ENCODE peak calls at places on chromosomes 13 and 19, in five cellular contexts. X is fibroblast of lung, J is neuronal stem cell, S is SK-N-SH, G is IMR-90. I is an unnamed sample.
A peak's percentile ranks its signal among the peaks of the same experiment; 100 is the strongest.

GRCh38 chr13:113028336-113029060 is 59.5 kb downstream of the MCF2L start:
- DNase-seq in G (no peak), J (no peak), X (no peak), S (no peak), I (no peak)

GRCh38 chr13:110904748-110905147 is 10.1 kb downstream of the ANKRD10 start:
- DNase-seq in S (no peak), G (no peak), J (no peak), X (no peak), I (no peak)

GRCh38 chr19:55341191-55342043 is 1.7 kb downstream of the KMT5C start:
- DNase-seq in J (peak; percentile 84), X (peak; percentile 52), S (peak; percentile 88), G (peak; percentile 33), I (peak; percentile 99)

GRCh38 chr13:50514249-50514648 is 329.2 kb downstream of the DLEU7 start:
- DNase-seq in J (no peak), G (no peak), S (no peak), X (no peak), I (no peak)

GRCh38 chr13:30752201-30752797 is 17.0 kb downstream of the ALOX5AP start:
- DNase-seq in J (no peak), S (no peak), G (peak; percentile 50), X (peak; percentile 81), I (peak; percentile 90)

GRCh38 chr13:112066624-112067004 is 335 bp upstream of the SOX1 start:
- DNase-seq in J (peak; percentile 88), S (peak; percentile 49), X (peak; percentile 49), G (no peak), I (peak; percentile 89)

GRCh38 chr13:38366954-38367645 is 17.4 kb downstream of the UFM1 start:
- DNase-seq in X (peak; percentile 39), J (no peak), S (no peak), G (peak; percentile 21), I (peak; percentile 22)

GRCh38 chr13:42970824-42971669 is 21.0 kb downstream of the EPSTI1 start:
- DNase-seq in G (peak; percentile 43), S (peak; percentile 70), J (peak; percentile 47), X (peak; percentile 37), I (no peak)

GRCh38 chr19:51521796-51522195 is 9.7 kb downstream of the SIGLEC6 start:
- DNase-seq in X (no peak), S (no peak), J (no peak), G (no peak), I (no peak)

GRCh38 chr13:46728777-46729176 is 68.2 kb downstream of the ESD start:
- DNase-seq in S (no peak), X (no peak), J (no peak), G (no peak), I (peak; percentile 17)

GRCh38 chr13:27022571-27023311 is 148.9 kb downstream of the USP12 start:
- DNase-seq in J (no peak), X (peak; percentile 71), S (no peak), G (peak; percentile 89), I (no peak)

GRCh38 chr19:31119951-31120690 is 229.1 kb downstream of the TSHZ3 start:
- DNase-seq in G (no peak), J (no peak), S (no peak), X (peak; percentile 84), I (no peak)

GRCh38 chr13:98103942-98104880 is 38.7 kb upstream of the FARP1 start:
- DNase-seq in X (no peak), J (no peak), S (peak; percentile 27), G (peak; percentile 43), I (peak; percentile 69)

GRCh38 chr13:26468203-26468602 is 89.3 kb upstream of the WASF3 start:
- DNase-seq in X (no peak), G (no peak), S (no peak), J (no peak), I (no peak)

GRCh38 chr19:4326837-4327251 is 11.8 kb downstream of the STAP2 start:
- DNase-seq in J (peak; percentile 64), G (no peak), S (peak; percentile 75), X (no peak), I (no peak)

GRCh38 chr13:110677731-110678545 is 28.0 kb downstream of the CARS2 start:
- DNase-seq in J (no peak), S (no peak), G (peak; percentile 37), X (peak; percentile 74), I (peak; percentile 62)

GRCh38 chr13:19681517-19681916 is 48.1 kb downstream of the MPHOSPH8 start:
- DNase-seq in S (no peak), J (no peak), G (peak; percentile 35), X (no peak), I (no peak)

GRCh38 chr13:101523732-101524131 is 71.3 kb downstream of the ITGBL1 start:
- DNase-seq in J (no peak), X (peak; percentile 86), S (no peak), G (peak; percentile 84), I (peak; percentile 42)

GRCh38 chr19:9847087-9847671 is 12.1 kb downstream of the PIN1 start:
- DNase-seq in J (no peak), X (peak; percentile 91), G (peak; percentile 97), S (peak; percentile 59), I (peak; percentile 100)

GRCh38 chr13:78020861-78021260 is 102.2 kb upstream of the EDNRB start:
- DNase-seq in J (peak; percentile 80), G (no peak), S (no peak), X (no peak), I (no peak)

GRCh38 chr19:48552406-48553322 is 692 bp downstream of the SULT2B1 start:
- DNase-seq in G (no peak), S (no peak), X (no peak), J (no peak), I (no peak)

GRCh38 chr13:106336663-106337062 is 198.8 kb downstream of the EFNB2 start:
- DNase-seq in X (no peak), S (no peak), G (no peak), J (no peak), I (no peak)

GRCh38 chr13:73662833-73663232 is 471.4 kb downstream of the KLF12 start:
- DNase-seq in J (no peak), S (no peak), G (no peak), X (no peak), I (no peak)

GRCh38 chr13:30569901-30570576 is 47.7 kb upstream of the USPL1 start:
- DNase-seq in J (no peak), S (no peak), G (peak; percentile 99), X (peak; percentile 99), I (peak; percentile 76)

DNA sequence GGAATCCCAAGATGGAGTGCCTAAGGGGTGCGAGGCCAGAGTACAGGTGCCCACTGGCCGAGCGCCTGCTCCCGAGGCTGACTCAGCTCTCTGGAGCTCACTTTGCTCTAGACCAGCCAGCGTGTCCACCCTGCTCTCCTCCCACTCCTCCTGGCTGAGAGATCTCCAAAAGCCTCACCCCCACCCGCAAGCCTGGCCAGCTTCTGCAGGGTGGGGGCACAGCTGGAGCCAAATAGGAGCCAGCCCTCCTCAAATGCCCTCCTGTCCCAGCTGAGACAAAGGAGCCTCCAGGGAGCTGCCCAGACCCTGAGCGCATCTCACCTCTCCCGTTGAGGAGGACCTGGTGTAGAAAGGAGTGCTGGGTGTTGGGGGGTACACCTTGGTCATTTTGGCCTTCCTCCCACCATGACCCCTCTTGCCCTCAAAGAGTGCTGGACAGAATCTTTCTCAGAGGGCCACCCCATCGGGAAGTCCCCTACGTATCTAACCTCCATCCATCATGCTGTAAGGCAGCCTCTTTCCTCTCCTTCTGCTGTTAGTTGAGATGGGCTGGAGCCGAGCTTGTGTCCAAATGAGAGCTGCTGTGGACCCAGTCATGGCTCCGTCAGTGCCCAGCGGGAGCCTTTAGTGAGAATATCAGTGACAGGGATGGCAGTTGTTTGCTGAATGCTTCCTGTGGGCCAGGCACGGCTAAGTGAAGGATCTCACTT is 123.9 kb upstream of the VSTM2B start:
- DNase-seq in X (no peak), G (no peak), S (no peak), J (no peak), I (peak; percentile 73)
- H3K27ac ChIP-seq in X (no peak overlapping the region), G (no peak overlapping the region), S (no peak overlapping the region), J (no peak overlapping the region), I (no peak overlapping the region)

GRCh38 chr19:15453906-15454305 is 4.2 kb upstream of the WIZ start:
- DNase-seq in S (no peak), G (no peak), X (no peak), J (no peak), I (peak; percentile 58)
- H3K36me3 ChIP-seq in S (no peaks in the 10 kb centered on the region), G (no peaks in the 10 kb centered on the region), X (no peaks in the 10 kb centered on the region), J (no peaks in the 10 kb centered on the region), I (no peaks in the 10 kb centered on the region)

DNA sequence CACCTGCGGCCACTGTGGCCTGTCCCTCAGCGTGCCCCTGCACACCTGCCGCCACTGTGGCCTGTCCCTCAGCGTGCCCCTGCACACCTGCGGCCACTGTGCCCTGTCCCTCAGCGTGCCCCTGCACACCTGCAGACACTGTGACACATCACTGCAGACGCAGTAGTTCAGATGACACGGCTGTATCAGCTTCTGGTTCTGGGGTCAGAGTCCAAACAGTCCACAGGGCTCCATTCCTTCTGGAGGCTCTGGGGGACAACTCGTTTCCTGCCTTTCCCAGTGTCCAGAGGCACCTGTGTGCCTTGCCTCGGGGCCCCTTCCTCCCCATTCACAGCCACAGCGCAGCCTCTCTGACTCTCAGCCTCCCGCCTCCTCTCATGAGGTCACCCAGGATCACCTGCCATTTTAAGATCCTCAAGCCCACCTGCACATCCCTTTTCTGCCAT is 5.5 kb downstream of the SF3A2 start:
- DNase-seq in G (no peak), J (no peak), X (no peak), S (no peak), I (no peak)
- H2AFZ ChIP-seq in G (no peak overlapping the region), J (no peak overlapping the region), X (no peak overlapping the region), S (no peak overlapping the region), I (no peak overlapping the region)

GRCh38 chr13:76735641-76736040 is 150.6 kb downstream of the KCTD12 start:
- DNase-seq in X (no peak), J (no peak), G (no peak), S (no peak), I (no peak)

GRCh38 chr13:76729690-76730089 is 156.5 kb downstream of the KCTD12 start:
- DNase-seq in J (no peak), X (no peak), S (no peak), G (no peak), I (no peak)

GRCh38 chr13:76732367-76732766 is 153.8 kb downstream of the KCTD12 start:
- DNase-seq in G (no peak), J (no peak), X (no peak), S (no peak), I (peak; percentile 44)

GRCh38 chr13:76725211-76725610 is 161.0 kb downstream of the KCTD12 start:
- DNase-seq in X (peak; percentile 44), G (peak; percentile 49), S (no peak), J (no peak), I (peak; percentile 31)

DNA sequence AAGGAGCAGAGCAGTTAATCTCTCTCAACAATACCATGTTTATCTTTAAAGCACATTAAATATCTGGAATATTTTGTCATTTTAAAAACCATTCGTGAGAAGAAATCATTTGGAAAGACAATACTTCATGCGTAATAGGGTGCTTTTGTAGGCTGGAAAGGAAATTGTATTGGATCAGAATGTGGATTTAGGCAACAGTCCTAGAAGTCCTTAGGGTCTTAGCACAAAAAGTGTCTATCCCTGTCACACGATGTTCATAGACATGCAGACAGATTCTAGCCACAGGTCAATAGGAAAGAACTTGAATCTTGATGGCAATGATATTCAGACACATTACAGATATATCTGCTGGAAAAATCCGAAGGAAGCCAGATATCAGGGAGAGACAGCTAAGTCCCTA is 156.0 kb downstream of the KCTD12 start:
- DNase-seq in S (no peak), G (no peak), J (no peak), X (no peak), I (no peak)
- H3K27ac ChIP-seq in S (no peak overlapping the region), G (no peak overlapping the region), J (no peak overlapping the region), X (no peak overlapping the region), I (peak overlapping the region; percentile 67)

DNA sequence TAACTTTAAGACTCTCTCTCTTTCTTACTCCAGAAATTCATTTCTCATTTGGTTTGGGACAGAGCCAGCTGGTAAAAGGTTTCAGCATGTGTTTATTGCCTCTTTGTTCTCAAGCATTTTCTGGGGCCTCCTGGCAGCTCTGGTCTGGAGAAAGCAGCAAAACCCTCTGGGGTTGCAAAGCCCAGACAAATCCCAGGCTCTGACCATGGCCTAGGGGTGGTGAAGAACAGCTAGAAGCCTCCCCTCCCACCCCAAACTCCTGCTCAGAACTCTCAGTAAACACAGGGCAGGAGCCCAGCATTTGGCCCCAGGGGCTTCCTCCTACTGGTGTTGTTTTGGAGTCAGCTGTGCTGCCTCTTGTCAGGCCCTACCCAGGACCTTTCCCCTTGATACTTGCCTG is 124.2 kb upstream of the SERP2 start:
- DNase-seq in X (peak; percentile 83), J (no peak), S (no peak), G (peak; percentile 77), I (peak; percentile 56)
- H3K36me3 ChIP-seq in X (no peaks in the 10 kb centered on the region), J (no peaks in the 10 kb centered on the region), S (no peaks in the 10 kb centered on the region), G (no peaks in the 10 kb centered on the region), I (no peaks in the 10 kb centered on the region)